ENCODE peak calls at places on chromosomes 7 and 10, in four cellular contexts. U, M, K and I are unnamed samples.

GRCh38 chr10:4822208-4822607 is 3.8 kb upstream of the AKR1E2 start:
- DNase-seq in U (no peak), M (no peak), K (no peak), I (no peak)

GRCh38 chr10:93712593-93712992 is 10.2 kb upstream of the FRA10AC1 start:
- DNase-seq in U (no peak), M (no peak), K (no peak), I (no peak)

GRCh38 chr7:121385800-121386179 is 10.3 kb downstream of the FAM3C start:
- DNase-seq in U (no peak), M (no peak), K (peak; percentile 55), I (peak; percentile 87)

GRCh38 chr10:133241501-133242205 is 4.0 kb downstream of the VENTX start:
- DNase-seq in U (peak; percentile 39), M (no peak), K (no peak), I (peak; percentile 45)

GRCh38 chr10:33160151-33160550 is 174.3 kb downstream of the NRP1 start:
- DNase-seq in U (no peak), M (no peak), K (no peak), I (no peak)

GRCh38 chr10:86655173-86655540 is 810 bp downstream of the OPN4 start:
- DNase-seq in U (no peak), M (no peak), K (no peak), I (no peak)

GRCh38 chr10:72292223-72292691 is 18.5 kb downstream of the DDIT4 start:
- DNase-seq in U (peak; percentile 88), M (no peak), K (no peak), I (peak; percentile 67)

GRCh38 chr10:23381298-23381697 is 36.7 kb upstream of the C10orf67 start:
- DNase-seq in U (no peak), M (no peak), K (no peak), I (no peak)

GRCh38 chr10:23512355-23513058 is 73.6 kb downstream of the OTUD1 start:
- DNase-seq in U (no peak), M (no peak), K (no peak), I (no peak)

GRCh38 chr7:79410345-79410744 is 43.1 kb downstream of the MAGI2 start:
- DNase-seq in U (no peak), M (no peak), K (no peak), I (no peak)

GRCh38 chr10:43737003-43737402 is 88.3 kb upstream of the ZNF32 start:
- DNase-seq in U (no peak), M (no peak), K (no peak), I (no peak)

GRCh38 chr10:132066812-132067211 is 1.1 kb downstream of the JAKMIP3 start:
- DNase-seq in U (no peak), M (no peak), K (no peak), I (no peak)

GRCh38 chr7:127791790-127792189 is 139.8 kb downstream of the SND1 start:
- DNase-seq in U (no peak), M (no peak), K (no peak), I (no peak)

GRCh38 chr10:31554556-31554955 is 235.5 kb downstream of the ZEB1 start:
- DNase-seq in U (no peak), M (no peak), K (no peak), I (no peak)

GRCh38 chr7:3668743-3669142 is 367.7 kb downstream of the SDK1 start:
- DNase-seq in U (no peak), M (no peak), K (no peak), I (no peak)

GRCh38 chr10:76432274-76433012 is 1001.0 kb downstream of the LRMDA start:
- DNase-seq in U (no peak), M (no peak), K (no peak), I (no peak)

GRCh38 chr10:98425511-98426352 is 10.8 kb upstream of the PYROXD2 start:
- DNase-seq in U (peak; percentile 70), M (peak; percentile 54), K (peak; percentile 66), I (peak; percentile 67)

GRCh38 chr10:31142026-31142425 is 110.4 kb upstream of the ZNF438 start:
- DNase-seq in U (no peak), M (no peak), K (no peak), I (no peak)

GRCh38 chr7:132514430-132514829 is 61.8 kb downstream of the PLXNA4 start:
- DNase-seq in U (no peak), M (no peak), K (no peak), I (no peak)

GRCh38 chr7:7793249-7793648 is 74.8 kb upstream of the RPA3 start:
- DNase-seq in U (no peak), M (no peak), K (no peak), I (no peak)

GRCh38 chr7:101923276-101923985 is 106.0 kb downstream of the CUX1 start:
- DNase-seq in U (no peak), M (no peak), K (no peak), I (no peak)

GRCh38 chr7:100003711-100004661 is 11.4 kb upstream of the ZKSCAN1 start:
- DNase-seq in U (no peak), M (no peak), K (no peak), I (no peak)

GRCh38 chr7:134741901-134742635 is 37.4 kb upstream of the CALD1 start:
- DNase-seq in U (no peak), M (no peak), K (no peak), I (no peak)

GRCh38 chr7:70786076-70786475 is 345.9 kb upstream of the GALNT17 start:
- DNase-seq in U (no peak), M (no peak), K (no peak), I (no peak)

GRCh38 chr10:47445720-47446119 is 38.2 kb downstream of the ANXA8 start:
- DNase-seq in U (no peak), M (no peak), K (no peak), I (no peak)

GRCh38 chr10:80204193-80204714 is 1.1 kb downstream of the ANXA11 start:
- DNase-seq in U (peak; percentile 36), M (no peak), K (peak; percentile 36), I (peak; percentile 15)

GRCh38 chr7:139896831-139897230 is 67.8 kb downstream of the TBXAS1 start:
- DNase-seq in U (no peak), M (no peak), K (no peak), I (no peak)

GRCh38 chr7:132307465-132307864 is 268.8 kb downstream of the PLXNA4 start:
- DNase-seq in U (peak; percentile 8), M (no peak), K (no peak), I (peak; percentile 6)

GRCh38 chr10:53601260-53601875 is 828.8 kb upstream of the MBL2 start:
- DNase-seq in U (no peak), M (no peak), K (peak; percentile 14), I (peak; percentile 47)

DNA sequence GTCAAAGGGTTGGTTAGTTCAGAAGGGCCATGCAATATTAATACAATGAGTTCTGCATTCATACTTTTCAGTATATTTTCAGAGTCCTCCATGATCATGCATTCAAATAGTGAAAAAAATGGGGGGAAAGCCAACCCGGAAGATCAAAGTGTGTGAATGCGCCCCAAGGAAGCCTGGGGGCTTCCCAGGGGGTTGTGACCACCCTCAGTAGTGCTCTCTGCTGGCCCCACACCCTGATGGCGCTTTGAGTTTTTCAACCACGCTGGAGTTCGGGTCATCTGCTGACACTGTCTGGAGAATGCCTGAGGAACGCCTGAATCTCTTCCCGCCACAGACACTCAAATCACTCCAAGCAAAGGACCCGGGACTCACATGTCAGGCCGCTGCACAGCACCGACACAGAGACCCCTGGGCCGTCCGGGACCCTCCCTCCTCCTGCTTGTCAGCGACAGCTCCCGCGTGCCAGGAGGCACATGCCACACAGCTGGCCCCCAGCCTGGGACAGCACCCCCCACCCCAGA is 1.0 kb downstream of the TNS3 start:
- DNase-seq in U (no peak), M (no peak), K (no peak), I (no peak)
- TF ChIP-seq CTCF in U (no peak), M (no peak), K (no peak), I (no peak)

DNA sequence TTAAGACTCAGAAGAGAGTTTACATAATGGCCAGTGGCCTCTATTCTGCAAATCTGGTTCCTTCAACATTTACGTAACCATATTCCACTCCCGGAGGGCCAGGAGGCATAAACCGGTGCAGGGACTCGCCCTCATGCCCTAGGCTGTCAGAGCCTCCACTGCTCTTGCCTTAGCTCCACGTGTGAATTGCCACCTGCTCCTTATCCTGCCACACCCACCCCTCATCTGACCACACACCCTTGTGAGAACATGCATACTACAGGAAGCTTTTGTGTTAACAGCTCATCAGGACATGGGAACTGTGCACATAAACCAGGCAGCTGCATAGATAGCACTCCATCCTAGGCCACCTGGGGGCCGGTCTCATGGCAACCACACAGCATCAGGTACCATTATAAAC is 146.7 kb upstream of the PFKP start:
- DNase-seq in U (no peak), M (no peak), K (no peak), I (no peak)
- TF ChIP-seq CTCF in U (no peak), M (no peak), K (no peak), I (no peak)

DNA sequence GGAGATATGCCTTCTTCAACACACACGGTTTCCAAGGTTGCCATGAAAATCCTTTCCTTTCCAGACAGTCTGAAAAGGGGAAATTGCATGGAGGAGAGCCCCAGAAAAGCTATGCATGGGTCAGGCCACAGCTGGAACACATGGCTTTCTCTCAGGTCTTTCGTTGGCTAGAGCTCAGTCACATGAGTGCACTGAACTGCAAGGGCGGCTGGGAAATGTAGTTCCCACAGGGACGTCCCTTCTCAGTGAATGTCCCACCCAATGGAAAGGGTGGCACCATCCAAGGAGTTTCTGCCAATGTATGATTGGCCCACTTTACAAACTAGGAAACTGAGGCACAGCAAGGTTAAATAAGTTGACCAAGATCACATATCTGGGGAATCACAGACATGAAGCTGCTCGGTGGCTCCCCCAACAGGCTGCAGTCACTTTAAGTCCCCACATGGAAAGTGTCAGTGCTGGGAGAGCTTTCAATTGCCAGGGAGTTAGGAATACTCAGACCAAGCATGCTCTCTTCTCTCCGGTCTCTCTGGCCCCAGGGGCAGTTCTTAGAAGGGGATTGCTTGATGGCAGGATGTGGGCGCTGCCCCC is 571.3 kb downstream of the GLRX3 start:
- DNase-seq in U (no peak), M (no peak), K (no peak), I (no peak)
- TF ChIP-seq CTCF in U (no peak), M (no peak), K (no peak), I (no peak)

DNA sequence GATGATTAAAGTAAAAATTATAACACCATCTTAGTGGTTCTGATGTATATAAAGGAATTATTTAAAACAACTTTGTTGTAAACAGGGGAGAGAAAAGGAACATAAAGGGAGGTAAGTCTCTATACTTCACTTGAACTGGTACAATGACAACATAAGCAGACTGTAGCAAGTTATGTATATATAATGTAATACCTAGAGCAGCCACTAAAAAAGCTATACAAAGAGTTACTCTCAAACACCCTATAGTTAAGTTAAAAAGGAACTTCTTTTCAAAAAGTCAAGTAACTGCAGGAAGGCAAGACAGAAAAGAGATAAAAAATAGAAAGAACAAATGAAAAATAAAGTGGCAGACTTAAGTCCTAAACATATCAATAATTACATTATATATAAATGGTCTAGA is 82.3 kb downstream of the ZNF503 start:
- DNase-seq in U (no peak), M (no peak), K (no peak), I (no peak)
- TF ChIP-seq CTCF in U (no peak), M (no peak), K (no peak), I (no peak)